ENCODE peak calls at places on chromosomes 4 and X, in four cellular contexts. One of them, this sample, is unnamed. For H3K4me1, the result is how much of the 10 kb centered on the place peaks cover.

GRCh38 chrX:105150557-105150956 is 69.9 kb downstream of the TEX13A start:
- DNase-seq in A549: no peak
- DNase-seq in CD4-positive, CD25-positive, alpha-beta regulatory T cell: no peak
- DNase-seq in GM23248: no peak
- DNase-seq in this sample: no peak

GRCh38 chrX:3962511-3963350 is 249.3 kb upstream of the PRKX start:
- DNase-seq in A549: no peak
- DNase-seq in CD4-positive, CD25-positive, alpha-beta regulatory T cell: peak
- DNase-seq in GM23248: peak
- DNase-seq in this sample: peak

GRCh38 chr4:96145671-96146070 is 305.8 kb downstream of the PDHA2 start:
- DNase-seq in A549: no peak
- DNase-seq in CD4-positive, CD25-positive, alpha-beta regulatory T cell: no peak
- DNase-seq in GM23248: no peak
- DNase-seq in this sample: no peak

GRCh38 chrX:150489359-150490015 is 78.9 kb upstream of the MTM1 start:
- DNase-seq in A549: no peak
- DNase-seq in CD4-positive, CD25-positive, alpha-beta regulatory T cell: no peak
- DNase-seq in GM23248: no peak
- DNase-seq in this sample: no peak

GRCh38 chr4:151324449-151325319 is 721 bp downstream of the SH3D19 start:
- DNase-seq in A549: peak
- DNase-seq in CD4-positive, CD25-positive, alpha-beta regulatory T cell: no peak
- DNase-seq in GM23248: peak
- DNase-seq in this sample: peak

GRCh38 chrX:32530802-32531403 is 680.4 kb downstream of the DMD start:
- DNase-seq in A549: no peak
- DNase-seq in CD4-positive, CD25-positive, alpha-beta regulatory T cell: peak
- DNase-seq in GM23248: peak
- DNase-seq in this sample: no peak

GRCh38 chr4:4858527-4858926 is 938 bp upstream of the MSX1 start:
- DNase-seq in A549: no peak
- DNase-seq in CD4-positive, CD25-positive, alpha-beta regulatory T cell: no peak
- DNase-seq in GM23248: no peak
- DNase-seq in this sample: no peak

GRCh38 chr4:110075083-110075738 is 123.2 kb downstream of the ELOVL6 start:
- DNase-seq in A549: no peak
- DNase-seq in CD4-positive, CD25-positive, alpha-beta regulatory T cell: no peak
- DNase-seq in GM23248: no peak
- DNase-seq in this sample: no peak

GRCh38 chrX:22629105-22629725 is 356.5 kb downstream of the CBLL2 start:
- DNase-seq in A549: no peak
- DNase-seq in CD4-positive, CD25-positive, alpha-beta regulatory T cell: no peak
- DNase-seq in GM23248: peak
- DNase-seq in this sample: no peak

GRCh38 chr4:109041463-109041862 is 261.0 kb downstream of the COL25A1 start:
- DNase-seq in A549: no peak
- DNase-seq in CD4-positive, CD25-positive, alpha-beta regulatory T cell: no peak
- DNase-seq in GM23248: no peak
- DNase-seq in this sample: no peak

GRCh38 chrX:97334850-97335249 is 451.1 kb downstream of the RPA4 start:
- DNase-seq in A549: no peak
- DNase-seq in CD4-positive, CD25-positive, alpha-beta regulatory T cell: no peak
- DNase-seq in GM23248: no peak
- DNase-seq in this sample: no peak
- H3K4me1 ChIP-seq in A549: under half
- H3K4me1 ChIP-seq in CD4-positive, CD25-positive, alpha-beta regulatory T cell: under half
- H3K4me1 ChIP-seq in GM23248: under half
- H3K4me1 ChIP-seq in this sample: under half

DNA sequence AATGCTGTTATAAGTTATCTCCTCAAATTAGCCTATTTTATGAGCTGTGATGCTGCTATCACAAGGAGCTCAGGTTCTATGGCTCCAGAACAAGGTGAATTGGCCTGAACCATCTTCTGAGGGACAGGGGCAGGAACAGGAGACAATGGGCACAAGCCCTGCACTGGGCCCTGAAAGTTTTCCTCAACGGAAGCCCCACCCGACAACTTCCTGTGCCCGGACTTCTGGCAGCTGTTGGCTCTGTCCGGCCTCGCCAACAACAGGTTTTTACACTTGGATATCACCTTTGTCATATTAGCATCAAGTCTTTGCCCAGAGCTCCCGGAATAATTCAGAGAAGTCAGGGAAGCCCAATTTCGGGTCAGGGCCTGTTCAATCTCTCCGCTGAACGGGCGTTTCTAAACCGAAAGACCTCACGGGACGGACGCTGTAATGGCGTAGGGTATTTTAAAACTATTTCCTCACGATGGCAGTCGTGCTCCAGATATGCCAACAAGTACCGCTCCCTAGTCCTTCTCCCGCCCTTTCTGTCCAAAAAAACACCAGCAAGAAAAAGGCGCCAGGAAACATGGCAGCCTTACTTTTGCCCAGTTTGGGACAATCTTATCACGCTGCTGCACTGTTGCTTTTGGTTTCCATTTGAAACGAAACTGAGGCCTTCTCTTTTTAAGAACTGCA is 201.0 kb upstream of the STK26 start:
- DNase-seq in A549: no peak
- DNase-seq in CD4-positive, CD25-positive, alpha-beta regulatory T cell: peak
- DNase-seq in GM23248: no peak
- DNase-seq in this sample: no peak
- H3K4me3 ChIP-seq in A549: no peak
- H3K4me3 ChIP-seq in CD4-positive, CD25-positive, alpha-beta regulatory T cell: peak
- H3K4me3 ChIP-seq in GM23248: no peak
- H3K4me3 ChIP-seq in this sample: no peak

GRCh38 chr4:121156822-121157769 is 7.0 kb downstream of the TNIP3 start:
- DNase-seq in A549: peak
- DNase-seq in CD4-positive, CD25-positive, alpha-beta regulatory T cell: peak
- DNase-seq in GM23248: peak
- DNase-seq in this sample: peak

GRCh38 chr4:121150486-121150885 is 13.6 kb downstream of the TNIP3 start:
- DNase-seq in A549: no peak
- DNase-seq in CD4-positive, CD25-positive, alpha-beta regulatory T cell: no peak
- DNase-seq in GM23248: no peak
- DNase-seq in this sample: no peak

GRCh38 chr4:121155893-121156292 is 8.2 kb downstream of the TNIP3 start:
- DNase-seq in A549: peak
- DNase-seq in CD4-positive, CD25-positive, alpha-beta regulatory T cell: no peak
- DNase-seq in GM23248: peak
- DNase-seq in this sample: peak

GRCh38 chr4:121150003-121150402 is 14.1 kb downstream of the TNIP3 start:
- DNase-seq in A549: no peak
- DNase-seq in CD4-positive, CD25-positive, alpha-beta regulatory T cell: no peak
- DNase-seq in GM23248: no peak
- DNase-seq in this sample: no peak

GRCh38 chr4:121154103-121154515 is 10.0 kb downstream of the TNIP3 start:
- DNase-seq in A549: no peak
- DNase-seq in CD4-positive, CD25-positive, alpha-beta regulatory T cell: peak
- DNase-seq in GM23248: no peak
- DNase-seq in this sample: no peak
- H3K4me1 ChIP-seq in A549: under half
- H3K4me1 ChIP-seq in CD4-positive, CD25-positive, alpha-beta regulatory T cell: under half
- H3K4me1 ChIP-seq in GM23248: under half
- H3K4me1 ChIP-seq in this sample: under half

DNA sequence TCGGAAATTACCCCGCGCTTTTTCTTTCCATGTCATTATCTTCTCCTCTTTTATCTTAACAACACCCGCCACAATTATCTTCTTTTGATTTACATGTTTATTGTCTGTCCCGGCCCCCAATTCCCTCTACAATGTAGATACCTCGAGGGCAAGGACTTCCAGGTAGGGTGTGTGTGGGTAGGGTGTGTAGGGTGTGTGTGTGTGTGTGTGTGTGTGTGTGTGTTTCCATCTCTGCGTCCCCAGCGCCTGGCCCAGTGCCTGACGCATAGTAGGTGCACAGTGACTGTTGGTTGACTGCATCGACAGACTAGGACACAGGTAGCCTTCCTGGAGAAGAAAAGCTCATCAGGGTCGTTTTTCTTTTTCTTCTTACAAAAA is 103.1 kb downstream of the UCHL1 start:
- DNase-seq in A549: no peak
- DNase-seq in CD4-positive, CD25-positive, alpha-beta regulatory T cell: no peak
- DNase-seq in GM23248: no peak
- DNase-seq in this sample: no peak
- H3K4me3 ChIP-seq in A549: peak
- H3K4me3 ChIP-seq in CD4-positive, CD25-positive, alpha-beta regulatory T cell: no peak
- H3K4me3 ChIP-seq in GM23248: peak
- H3K4me3 ChIP-seq in this sample: peak

DNA sequence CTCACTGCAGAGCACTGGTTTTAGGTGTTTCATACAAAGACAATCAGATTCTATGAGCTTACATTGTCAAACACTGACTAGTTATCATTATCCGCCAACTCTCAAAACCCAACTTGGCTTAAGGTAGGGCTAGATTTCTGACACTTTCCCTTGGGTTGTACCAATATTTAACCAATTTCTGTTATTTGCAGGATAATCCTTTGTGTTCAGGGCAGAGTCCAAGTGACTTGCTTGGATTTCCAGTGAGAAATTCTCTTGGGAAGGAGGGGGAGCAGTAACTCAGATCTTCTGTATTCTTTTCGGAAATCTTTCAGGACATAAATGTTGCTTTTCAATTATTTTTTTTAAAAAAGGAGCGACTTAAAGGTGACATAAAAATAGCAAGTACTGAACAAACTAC is 23.1 kb downstream of the DGKK start:
- DNase-seq in A549: no peak
- DNase-seq in CD4-positive, CD25-positive, alpha-beta regulatory T cell: no peak
- DNase-seq in GM23248: no peak
- DNase-seq in this sample: no peak
- H3K4me1 ChIP-seq in A549: under half
- H3K4me1 ChIP-seq in CD4-positive, CD25-positive, alpha-beta regulatory T cell: under half
- H3K4me1 ChIP-seq in GM23248: under half
- H3K4me1 ChIP-seq in this sample: under half

DNA sequence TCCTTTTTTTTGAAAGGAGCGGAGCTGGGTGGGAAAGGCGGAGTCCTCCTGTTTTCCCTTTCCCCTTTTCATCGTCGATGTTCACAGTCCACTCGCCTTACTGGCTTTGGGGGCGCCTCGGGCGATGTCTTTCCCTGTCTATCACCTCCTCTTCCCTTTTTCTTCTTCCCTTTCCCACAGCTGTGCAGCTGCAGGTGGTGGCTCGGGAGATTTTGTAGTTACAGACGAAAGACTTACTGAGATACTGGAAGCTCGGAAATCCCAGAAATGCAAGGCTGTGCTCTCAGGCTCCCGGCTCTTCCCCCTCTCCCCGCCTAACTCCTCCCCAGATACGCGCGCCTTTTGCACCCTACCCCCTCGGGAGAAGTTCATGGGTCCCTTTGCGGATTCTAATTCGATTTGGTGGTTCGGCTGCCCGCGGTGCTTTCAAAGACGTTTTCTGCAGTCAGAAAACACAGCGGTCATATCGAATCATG is 1.3 kb downstream of the SEPTIN11 start:
- DNase-seq in A549: peak
- DNase-seq in CD4-positive, CD25-positive, alpha-beta regulatory T cell: peak
- DNase-seq in GM23248: peak
- DNase-seq in this sample: peak
- H3K4me3 ChIP-seq in A549: peak
- H3K4me3 ChIP-seq in CD4-positive, CD25-positive, alpha-beta regulatory T cell: peak
- H3K4me3 ChIP-seq in GM23248: peak
- H3K4me3 ChIP-seq in this sample: peak

DNA sequence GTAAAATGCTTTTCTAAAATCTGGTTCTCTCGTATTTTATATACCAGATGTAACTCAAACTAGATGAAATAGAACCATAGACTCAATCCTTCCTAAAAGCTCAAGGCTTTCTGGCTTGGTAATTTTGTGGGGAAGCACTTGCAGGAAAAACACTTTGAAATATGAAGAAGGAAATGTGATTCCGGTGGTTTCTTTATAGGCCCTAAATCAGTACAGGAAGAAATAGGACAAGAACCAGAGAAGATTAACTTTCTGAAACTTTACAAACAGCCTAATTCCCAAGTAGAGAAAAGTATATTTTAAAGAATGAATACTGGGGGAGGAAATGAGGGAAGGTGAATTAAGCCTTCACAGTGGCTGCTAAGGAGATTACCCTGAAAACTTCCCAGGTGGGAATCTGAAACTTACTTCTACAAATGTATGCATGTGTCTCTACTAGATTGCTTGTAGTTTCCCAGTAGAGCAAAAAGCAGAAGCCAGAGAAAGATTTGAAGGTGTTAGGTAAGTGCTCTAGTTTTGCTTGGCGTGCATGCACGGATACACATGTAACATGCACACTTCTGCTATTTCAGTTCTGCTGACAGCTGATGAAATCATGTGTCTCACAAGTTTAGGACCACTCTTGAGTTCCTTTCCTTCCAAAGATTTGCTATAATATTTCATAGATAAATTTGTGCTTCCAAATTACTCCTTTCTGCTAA is 92.1 kb downstream of the AFF1 start:
- DNase-seq in A549: no peak
- DNase-seq in CD4-positive, CD25-positive, alpha-beta regulatory T cell: no peak
- DNase-seq in GM23248: no peak
- DNase-seq in this sample: no peak
- H3K4me1 ChIP-seq in A549: half or more
- H3K4me1 ChIP-seq in CD4-positive, CD25-positive, alpha-beta regulatory T cell: under half
- H3K4me1 ChIP-seq in GM23248: under half
- H3K4me1 ChIP-seq in this sample: under half

DNA sequence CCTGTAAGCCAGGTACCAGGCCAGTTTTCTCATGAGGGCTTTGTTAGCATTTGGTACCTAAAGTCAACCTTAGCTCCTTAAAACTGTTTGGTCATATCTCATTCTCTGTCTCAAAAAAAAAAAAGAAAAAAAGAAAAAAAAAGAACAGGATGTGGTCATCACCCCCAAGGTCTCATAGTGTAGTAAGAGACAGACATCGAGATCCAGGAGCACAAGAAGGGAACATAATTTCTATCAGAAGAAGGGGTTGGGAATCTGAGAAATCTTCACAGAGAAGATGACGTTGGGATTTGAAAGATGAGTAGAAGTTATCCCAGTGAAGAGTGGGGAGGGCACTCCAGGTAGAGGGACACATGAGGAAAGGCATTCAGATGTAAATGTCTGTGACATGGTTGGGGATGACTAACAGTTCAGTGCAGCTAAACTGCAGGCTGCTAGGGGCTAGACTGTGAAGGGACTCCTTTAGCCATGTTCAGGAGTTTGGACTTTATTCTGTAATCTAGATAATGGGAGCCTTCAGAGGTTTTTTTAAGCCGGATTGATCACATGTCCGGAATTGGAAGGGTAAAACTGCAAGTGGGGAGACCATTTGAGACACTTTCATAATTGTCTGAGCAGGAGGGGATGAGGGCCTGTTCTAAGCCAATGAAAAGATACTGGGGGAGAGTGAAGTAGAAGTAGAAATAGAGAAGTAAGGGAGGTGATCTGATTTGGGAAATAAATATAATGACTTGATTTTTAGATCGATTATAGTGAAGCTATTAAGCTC is 26.9 kb upstream of the GJB1 start:
- DNase-seq in A549: no peak
- DNase-seq in CD4-positive, CD25-positive, alpha-beta regulatory T cell: peak
- DNase-seq in GM23248: no peak
- DNase-seq in this sample: no peak
- H3K4me3 ChIP-seq in A549: no peak
- H3K4me3 ChIP-seq in CD4-positive, CD25-positive, alpha-beta regulatory T cell: peak
- H3K4me3 ChIP-seq in GM23248: no peak
- H3K4me3 ChIP-seq in this sample: no peak

GRCh38 chr4:169253087-169253675 is 17.6 kb downstream of the SH3RF1 start:
- DNase-seq in A549: no peak
- DNase-seq in CD4-positive, CD25-positive, alpha-beta regulatory T cell: no peak
- DNase-seq in GM23248: no peak
- DNase-seq in this sample: peak
- H3K4me1 ChIP-seq in A549: half or more
- H3K4me1 ChIP-seq in CD4-positive, CD25-positive, alpha-beta regulatory T cell: under half
- H3K4me1 ChIP-seq in GM23248: half or more
- H3K4me1 ChIP-seq in this sample: half or more